ENCODE peak calls at places on chromosomes 3 and 15, in four cellular contexts. One of them, this sample, is unnamed.

GRCh38 chr3:12768579-12769527 is 9.8 kb upstream of the TMEM40 start:
- DNase-seq in brain microvascular endothelial cell: no peak
- DNase-seq in A673: no peak
- DNase-seq in dorsolateral prefrontal cortex: no peak
- DNase-seq in this sample: no peak

GRCh38 chr3:149368850-149369497 is 8.5 kb downstream of the TM4SF1 start:
- DNase-seq in brain microvascular endothelial cell: no peak
- DNase-seq in A673: no peak
- DNase-seq in dorsolateral prefrontal cortex: no peak
- DNase-seq in this sample: peak

GRCh38 chr15:101434032-101434920 is 55.2 kb downstream of the PCSK6 start:
- DNase-seq in brain microvascular endothelial cell: no peak
- DNase-seq in A673: no peak
- DNase-seq in dorsolateral prefrontal cortex: no peak
- DNase-seq in this sample: no peak

GRCh38 chr3:89947357-89947954 is 840.0 kb downstream of the EPHA3 start:
- DNase-seq in brain microvascular endothelial cell: no peak
- DNase-seq in A673: no peak
- DNase-seq in dorsolateral prefrontal cortex: no peak
- DNase-seq in this sample: no peak

GRCh38 chr3:25114532-25114931 is 313.5 kb upstream of the RARB start:
- DNase-seq in brain microvascular endothelial cell: no peak
- DNase-seq in A673: no peak
- DNase-seq in dorsolateral prefrontal cortex: no peak
- DNase-seq in this sample: no peak

GRCh38 chr3:123648696-123649405 is 64.0 kb upstream of the HACD2 start:
- DNase-seq in brain microvascular endothelial cell: no peak
- DNase-seq in A673: no peak
- DNase-seq in dorsolateral prefrontal cortex: no peak
- DNase-seq in this sample: no peak

GRCh38 chr3:44995142-44995770 is 19.2 kb downstream of the EXOSC7 start:
- DNase-seq in brain microvascular endothelial cell: peak
- DNase-seq in A673: peak
- DNase-seq in dorsolateral prefrontal cortex: peak
- DNase-seq in this sample: no peak

GRCh38 chr15:42711746-42712145 is 25.2 kb downstream of the CDAN1 start:
- DNase-seq in brain microvascular endothelial cell: no peak
- DNase-seq in A673: no peak
- DNase-seq in dorsolateral prefrontal cortex: no peak
- DNase-seq in this sample: no peak

GRCh38 chr3:127439621-127440020 is 150.9 kb downstream of the TPRA1 start:
- DNase-seq in brain microvascular endothelial cell: no peak
- DNase-seq in A673: no peak
- DNase-seq in dorsolateral prefrontal cortex: no peak
- DNase-seq in this sample: no peak

GRCh38 chr3:65946438-65946837 is 92.3 kb downstream of the MAGI1 start:
- DNase-seq in brain microvascular endothelial cell: no peak
- DNase-seq in A673: no peak
- DNase-seq in dorsolateral prefrontal cortex: no peak
- DNase-seq in this sample: no peak

GRCh38 chr3:169668081-169668956 is 4.8 kb upstream of the MECOM start:
- DNase-seq in brain microvascular endothelial cell: no peak
- DNase-seq in A673: peak
- DNase-seq in dorsolateral prefrontal cortex: no peak
- DNase-seq in this sample: no peak

GRCh38 chr3:169667710-169668080 is 4.2 kb upstream of the MECOM start:
- DNase-seq in brain microvascular endothelial cell: no peak
- DNase-seq in A673: no peak
- DNase-seq in dorsolateral prefrontal cortex: no peak
- DNase-seq in this sample: no peak

GRCh38 chr3:169667380-169667671 is 3.8 kb upstream of the MECOM start:
- DNase-seq in brain microvascular endothelial cell: no peak
- DNase-seq in A673: no peak
- DNase-seq in dorsolateral prefrontal cortex: no peak
- DNase-seq in this sample: no peak

GRCh38 chr3:169669816-169670215 is 6.3 kb upstream of the MECOM start:
- DNase-seq in brain microvascular endothelial cell: no peak
- DNase-seq in A673: no peak
- DNase-seq in dorsolateral prefrontal cortex: no peak
- DNase-seq in this sample: no peak

GRCh38 chr3:169668957-169669681 is 5.6 kb upstream of the MECOM start:
- DNase-seq in brain microvascular endothelial cell: peak
- DNase-seq in A673: peak
- DNase-seq in dorsolateral prefrontal cortex: no peak
- DNase-seq in this sample: peak
- H3K27ac ChIP-seq in brain microvascular endothelial cell: no peak
- H3K27ac ChIP-seq in A673: no peak
- H3K27ac ChIP-seq in dorsolateral prefrontal cortex: no peak
- H3K27ac ChIP-seq in this sample: no peak

DNA sequence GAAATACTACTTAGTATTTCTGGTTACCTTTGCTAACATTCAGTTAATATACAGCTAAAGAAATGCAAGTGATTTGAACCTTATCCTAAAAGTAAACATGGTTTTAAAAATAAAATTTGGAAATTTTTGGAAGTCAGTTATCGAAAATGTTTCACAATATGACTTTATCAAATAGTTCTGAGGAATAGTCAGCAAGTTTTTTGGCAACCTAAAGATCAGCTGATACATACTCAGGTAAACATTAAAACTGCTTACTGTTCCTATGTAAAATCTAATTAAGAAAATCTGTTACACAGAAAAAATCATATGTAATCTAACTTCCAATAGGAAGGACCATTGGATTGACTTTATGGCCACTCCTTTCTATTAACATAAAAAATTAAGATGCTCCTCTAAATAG is 24.1 kb downstream of the IFT80 start:
- DNase-seq in brain microvascular endothelial cell: no peak
- DNase-seq in A673: no peak
- DNase-seq in dorsolateral prefrontal cortex: no peak
- DNase-seq in this sample: no peak
- H3K27ac ChIP-seq in brain microvascular endothelial cell: no peak
- H3K27ac ChIP-seq in A673: no peak
- H3K27ac ChIP-seq in dorsolateral prefrontal cortex: no peak
- H3K27ac ChIP-seq in this sample: no peak

GRCh38 chr3:101011086-101011485 is 17.9 kb upstream of the ABI3BP start:
- DNase-seq in brain microvascular endothelial cell: no peak
- DNase-seq in A673: peak
- DNase-seq in dorsolateral prefrontal cortex: no peak
- DNase-seq in this sample: no peak

GRCh38 chr3:101009386-101009785 is 16.2 kb upstream of the ABI3BP start:
- DNase-seq in brain microvascular endothelial cell: peak
- DNase-seq in A673: no peak
- DNase-seq in dorsolateral prefrontal cortex: no peak
- DNase-seq in this sample: peak

GRCh38 chr3:101010316-101010715 is 17.1 kb upstream of the ABI3BP start:
- DNase-seq in brain microvascular endothelial cell: no peak
- DNase-seq in A673: no peak
- DNase-seq in dorsolateral prefrontal cortex: no peak
- DNase-seq in this sample: peak
- H3K27ac ChIP-seq in brain microvascular endothelial cell: no peak
- H3K27ac ChIP-seq in A673: no peak
- H3K27ac ChIP-seq in dorsolateral prefrontal cortex: no peak
- H3K27ac ChIP-seq in this sample: no peak

GRCh38 chr3:156551746-156552145 is 3.2 kb downstream of the SSR3 start:
- DNase-seq in brain microvascular endothelial cell: peak
- DNase-seq in A673: no peak
- DNase-seq in dorsolateral prefrontal cortex: no peak
- DNase-seq in this sample: peak

GRCh38 chr3:156554515-156554841 is 439 bp downstream of the SSR3 start:
- DNase-seq in brain microvascular endothelial cell: no peak
- DNase-seq in A673: no peak
- DNase-seq in dorsolateral prefrontal cortex: no peak
- DNase-seq in this sample: no peak

GRCh38 chr3:156553705-156554356 is 1.1 kb downstream of the SSR3 start:
- DNase-seq in brain microvascular endothelial cell: peak
- DNase-seq in A673: peak
- DNase-seq in dorsolateral prefrontal cortex: no peak
- DNase-seq in this sample: peak

GRCh38 chr3:156551261-156551660 is 3.7 kb downstream of the SSR3 start:
- DNase-seq in brain microvascular endothelial cell: peak
- DNase-seq in A673: no peak
- DNase-seq in dorsolateral prefrontal cortex: no peak
- DNase-seq in this sample: no peak

DNA sequence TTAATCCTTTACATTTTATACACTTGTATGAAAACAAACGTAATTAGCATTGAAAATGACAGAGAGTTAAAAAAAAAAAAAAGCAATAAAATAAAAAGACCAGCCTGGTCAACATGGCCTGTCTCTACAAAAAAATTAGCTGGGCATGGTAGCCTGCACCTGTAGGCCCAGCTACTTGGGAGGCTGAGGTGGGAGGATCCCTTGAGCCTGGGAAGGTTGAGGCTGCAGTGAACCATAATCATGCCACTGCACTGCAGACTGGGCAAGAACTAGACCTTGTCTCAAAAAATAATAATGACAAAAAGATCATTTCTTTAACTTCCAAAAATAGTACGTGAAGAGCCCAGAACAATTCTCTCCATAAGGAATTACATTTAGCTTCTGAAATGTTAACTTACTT is 1.9 kb downstream of the SSR3 start:
- DNase-seq in brain microvascular endothelial cell: no peak
- DNase-seq in A673: no peak
- DNase-seq in dorsolateral prefrontal cortex: no peak
- DNase-seq in this sample: no peak
- H3K27ac ChIP-seq in brain microvascular endothelial cell: peak
- H3K27ac ChIP-seq in A673: peak
- H3K27ac ChIP-seq in dorsolateral prefrontal cortex: no peak
- H3K27ac ChIP-seq in this sample: peak

This sample was measured in mammary epithelial cell.